ENCODE peak calls at places on chromosomes 12 and 14, in four cellular contexts. One of them, this sample, is unnamed.
A peak's percentile ranks its signal among the peaks of the same experiment; 100 is the strongest.

GRCh38 chr12:88111074-88111652 is 30.7 kb downstream of the CEP290 start:
- DNase-seq in stomach: no peak
- DNase-seq in IMR-90: peak; percentile 56
- DNase-seq in endothelial cell of umbilical vein: peak; percentile 67
- DNase-seq in this sample: peak; percentile 75

GRCh38 chr12:11482955-11483354 is 87.6 kb upstream of the PRB2 start:
- DNase-seq in endothelial cell of umbilical vein: peak; percentile 88
- DNase-seq in IMR-90: peak; percentile 37
- DNase-seq in stomach: no peak
- DNase-seq in this sample: peak; percentile 3

GRCh38 chr14:51828017-51828797 is 32.2 kb upstream of the GNG2 start:
- DNase-seq in stomach: peak; percentile 34
- DNase-seq in endothelial cell of umbilical vein: no peak
- DNase-seq in IMR-90: peak; percentile 62
- DNase-seq in this sample: no peak

GRCh38 chr12:106084048-106084671 is 54.6 kb downstream of the NUAK1 start:
- DNase-seq in stomach: no peak
- DNase-seq in IMR-90: peak; percentile 88
- DNase-seq in endothelial cell of umbilical vein: no peak
- DNase-seq in this sample: peak; percentile 82

GRCh38 chr12:107242189-107242588 is 148.8 kb upstream of the CRY1 start:
- DNase-seq in stomach: no peak
- DNase-seq in endothelial cell of umbilical vein: peak; percentile 11
- DNase-seq in IMR-90: peak; percentile 20
- DNase-seq in this sample: no peak

GRCh38 chr14:22594156-22594716 is 3.9 kb upstream of the ABHD4 start:
- DNase-seq in IMR-90: peak; percentile 62
- DNase-seq in stomach: no peak
- DNase-seq in endothelial cell of umbilical vein: no peak
- DNase-seq in this sample: no peak

GRCh38 chr12:8057839-8058238 is 8.3 kb downstream of the C3AR1 start:
- DNase-seq in IMR-90: peak; percentile 67
- DNase-seq in stomach: no peak
- DNase-seq in endothelial cell of umbilical vein: no peak
- DNase-seq in this sample: peak; percentile 66

GRCh38 chr12:54497883-54498282 is 331 bp downstream of the NCKAP1L start:
- DNase-seq in endothelial cell of umbilical vein: no peak
- DNase-seq in stomach: no peak
- DNase-seq in IMR-90: no peak
- DNase-seq in this sample: no peak

GRCh38 chr12:75641031-75641780 is 129.8 kb upstream of the KRR1 start:
- DNase-seq in stomach: no peak
- DNase-seq in endothelial cell of umbilical vein: no peak
- DNase-seq in IMR-90: peak; percentile 80
- DNase-seq in this sample: peak; percentile 94

GRCh38 chr14:99644723-99645544 is at the start of gene HHIPL1:
- DNase-seq in IMR-90: peak; percentile 17
- DNase-seq in stomach: no peak
- DNase-seq in endothelial cell of umbilical vein: peak; percentile 13
- DNase-seq in this sample: peak; percentile 49

GRCh38 chr14:101604935-101605767 is 43.9 kb downstream of the DIO3 start:
- DNase-seq in IMR-90: no peak
- DNase-seq in stomach: no peak
- DNase-seq in endothelial cell of umbilical vein: no peak
- DNase-seq in this sample: no peak

GRCh38 chr12:106345739-106346138 is 11.8 kb upstream of the POLR3B start:
- DNase-seq in IMR-90: peak; percentile 40
- DNase-seq in endothelial cell of umbilical vein: peak; percentile 67
- DNase-seq in stomach: peak; percentile 27
- DNase-seq in this sample: peak; percentile 71

GRCh38 chr12:27347779-27348178 is 15.1 kb downstream of the BMAL2 start:
- DNase-seq in endothelial cell of umbilical vein: no peak
- DNase-seq in IMR-90: no peak
- DNase-seq in stomach: no peak
- DNase-seq in this sample: no peak

GRCh38 chr14:91342243-91342760 is 75.3 kb downstream of the CCDC88C start:
- DNase-seq in IMR-90: no peak
- DNase-seq in stomach: no peak
- DNase-seq in endothelial cell of umbilical vein: no peak
- DNase-seq in this sample: no peak

GRCh38 chr12:58668831-58669230 is 251.5 kb downstream of the LRIG3 start:
- DNase-seq in IMR-90: peak; percentile 39
- DNase-seq in stomach: no peak
- DNase-seq in endothelial cell of umbilical vein: no peak
- DNase-seq in this sample: no peak

GRCh38 chr14:100115726-100116125 is 43.7 kb downstream of the DEGS2 start:
- DNase-seq in endothelial cell of umbilical vein: no peak
- DNase-seq in IMR-90: no peak
- DNase-seq in stomach: no peak
- DNase-seq in this sample: no peak

GRCh38 chr12:86929962-86930361 is 673.8 kb upstream of the MGAT4C start:
- DNase-seq in endothelial cell of umbilical vein: no peak
- DNase-seq in stomach: no peak
- DNase-seq in IMR-90: peak; percentile 20
- DNase-seq in this sample: no peak

GRCh38 chr12:91965781-91966180 is 179.9 kb downstream of the BTG1 start:
- DNase-seq in stomach: no peak
- DNase-seq in endothelial cell of umbilical vein: no peak
- DNase-seq in IMR-90: no peak
- DNase-seq in this sample: no peak

GRCh38 chr12:24750263-24750662 is 198.6 kb downstream of the BCAT1 start:
- DNase-seq in endothelial cell of umbilical vein: no peak
- DNase-seq in stomach: no peak
- DNase-seq in IMR-90: no peak
- DNase-seq in this sample: no peak

GRCh38 chr14:100410056-100410565 is 87.0 kb downstream of the SLC25A47 start:
- DNase-seq in endothelial cell of umbilical vein: no peak
- DNase-seq in IMR-90: peak; percentile 67
- DNase-seq in stomach: no peak
- DNase-seq in this sample: peak; percentile 45

GRCh38 chr14:100736269-100737180 is 9.8 kb downstream of the DLK1 start:
- DNase-seq in IMR-90: no peak
- DNase-seq in stomach: no peak
- DNase-seq in endothelial cell of umbilical vein: no peak
- DNase-seq in this sample: no peak

GRCh38 chr14:56949828-56950227 is 139.5 kb upstream of the OTX2 start:
- DNase-seq in IMR-90: no peak
- DNase-seq in stomach: no peak
- DNase-seq in endothelial cell of umbilical vein: peak; percentile 6
- DNase-seq in this sample: peak; percentile 2

GRCh38 chr14:56959869-56960268 is 149.6 kb upstream of the OTX2 start:
- DNase-seq in stomach: no peak
- DNase-seq in endothelial cell of umbilical vein: no peak
- DNase-seq in IMR-90: no peak
- DNase-seq in this sample: no peak

GRCh38 chr14:56952766-56953473 is 142.6 kb upstream of the OTX2 start:
- DNase-seq in endothelial cell of umbilical vein: no peak
- DNase-seq in IMR-90: no peak
- DNase-seq in stomach: no peak
- DNase-seq in this sample: no peak

GRCh38 chr14:56953884-56954283 is 143.6 kb upstream of the OTX2 start:
- DNase-seq in IMR-90: no peak
- DNase-seq in endothelial cell of umbilical vein: peak; percentile 30
- DNase-seq in stomach: no peak
- DNase-seq in this sample: no peak
- TF ChIP-seq CTCF in IMR-90: no peak
- TF ChIP-seq CTCF in endothelial cell of umbilical vein: no peak
- TF ChIP-seq CTCF in stomach: no peak
- TF ChIP-seq CTCF in this sample: no peak

DNA sequence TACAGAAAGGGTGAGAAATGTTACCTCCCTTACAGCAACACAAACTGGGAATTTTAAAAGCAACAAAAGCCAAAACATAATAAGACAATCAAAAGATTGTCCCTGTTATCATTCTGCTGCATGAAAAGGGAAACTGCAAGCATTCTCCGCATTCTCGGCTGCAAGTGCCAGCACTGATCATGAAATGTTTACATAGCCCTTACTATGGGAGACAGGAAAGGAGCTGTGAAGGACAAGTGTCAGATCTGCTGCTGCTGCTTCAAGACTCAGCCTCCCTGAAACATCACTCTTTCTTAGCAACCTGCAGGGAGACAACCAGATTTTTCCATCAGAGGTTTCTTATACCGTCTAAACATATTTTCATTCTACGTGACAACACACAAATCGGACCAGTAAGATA is 20.1 kb downstream of the DENND5B start:
- DNase-seq in IMR-90: peak; percentile 32
- DNase-seq in stomach: no peak
- DNase-seq in endothelial cell of umbilical vein: peak; percentile 58
- DNase-seq in this sample: no peak
- H3K4me3 ChIP-seq in IMR-90: peak overlapping the region; percentile 2
- H3K4me3 ChIP-seq in stomach: no peak overlapping the region
- H3K4me3 ChIP-seq in endothelial cell of umbilical vein: no peak overlapping the region
- H3K4me3 ChIP-seq in this sample: no peak overlapping the region

GRCh38 chr12:5276327-5276880 is 155.5 kb upstream of the NTF3 start:
- DNase-seq in IMR-90: no peak
- DNase-seq in endothelial cell of umbilical vein: no peak
- DNase-seq in stomach: no peak
- DNase-seq in this sample: no peak

GRCh38 chr12:5280091-5280490 is 151.8 kb upstream of the NTF3 start:
- DNase-seq in endothelial cell of umbilical vein: no peak
- DNase-seq in IMR-90: no peak
- DNase-seq in stomach: no peak
- DNase-seq in this sample: no peak
- TF ChIP-seq CTCF in endothelial cell of umbilical vein: no peak
- TF ChIP-seq CTCF in IMR-90: no peak
- TF ChIP-seq CTCF in stomach: no peak
- TF ChIP-seq CTCF in this sample: no peak

GRCh38 chr12:47818701-47819543 is 781 bp downstream of the HDAC7 start:
- DNase-seq in stomach: peak; percentile 49
- DNase-seq in IMR-90: no peak
- DNase-seq in endothelial cell of umbilical vein: peak; percentile 23
- DNase-seq in this sample: peak; percentile 37

GRCh38 chr12:47818382-47818700 is 1.4 kb downstream of the HDAC7 start:
- DNase-seq in endothelial cell of umbilical vein: peak; percentile 69
- DNase-seq in stomach: no peak
- DNase-seq in IMR-90: peak; percentile 43
- DNase-seq in this sample: peak; percentile 36

GRCh38 chr12:47818007-47818376 is 1.7 kb downstream of the HDAC7 start:
- DNase-seq in IMR-90: no peak
- DNase-seq in stomach: no peak
- DNase-seq in endothelial cell of umbilical vein: no peak
- DNase-seq in this sample: no peak

GRCh38 chr12:47816646-47817271 is 2.9 kb downstream of the HDAC7 start:
- DNase-seq in stomach: no peak
- DNase-seq in endothelial cell of umbilical vein: peak; percentile 90
- DNase-seq in IMR-90: no peak
- DNase-seq in this sample: peak; percentile 57

DNA sequence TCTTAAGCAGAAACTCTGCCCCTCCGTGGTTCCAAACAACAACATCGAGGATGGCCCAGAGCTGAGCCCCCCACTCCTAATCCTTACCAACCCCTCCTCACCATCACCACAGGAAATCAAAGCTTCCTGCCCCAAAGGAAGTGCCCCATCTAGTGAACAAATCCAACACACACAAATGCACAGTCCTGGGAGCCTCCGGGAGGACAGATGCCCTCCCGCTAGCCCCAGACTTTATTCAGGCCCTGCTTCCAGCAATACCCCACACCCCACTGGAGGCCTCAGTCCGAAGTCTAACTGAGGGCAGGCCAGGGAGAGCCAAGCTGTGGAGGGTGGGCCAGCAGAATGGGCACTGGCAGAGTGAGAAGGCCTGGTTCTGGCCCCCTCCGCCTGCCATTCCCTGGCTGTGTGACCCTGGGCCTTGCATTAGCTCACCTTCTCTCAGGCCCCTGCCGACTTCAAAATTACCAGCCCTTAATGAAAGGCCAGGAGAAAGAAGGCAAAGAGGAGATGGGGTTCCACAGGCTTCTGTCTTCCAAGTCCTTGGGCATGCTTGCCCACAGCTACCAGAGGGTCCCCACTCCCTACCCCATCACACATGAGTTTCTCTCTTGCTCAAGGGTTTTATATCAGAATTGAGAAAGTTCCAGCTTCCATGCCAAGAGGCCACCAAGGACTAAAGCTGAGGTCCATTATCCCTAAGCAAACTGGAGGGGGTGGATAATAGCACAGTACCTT is 2.3 kb downstream of the HDAC7 start:
- DNase-seq in stomach: no peak
- DNase-seq in IMR-90: no peak
- DNase-seq in endothelial cell of umbilical vein: no peak
- DNase-seq in this sample: no peak
- H3K4me3 ChIP-seq in stomach: peak overlapping the region; percentile 66
- H3K4me3 ChIP-seq in IMR-90: no peak overlapping the region
- H3K4me3 ChIP-seq in endothelial cell of umbilical vein: peak overlapping the region; percentile 79
- H3K4me3 ChIP-seq in this sample: peak overlapping the region; percentile 95

GRCh38 chr12:49974231-49974675 is 1.5 kb downstream of the AQP6 start:
- DNase-seq in stomach: peak; percentile 69
- DNase-seq in endothelial cell of umbilical vein: peak; percentile 47
- DNase-seq in IMR-90: peak; percentile 64
- DNase-seq in this sample: peak; percentile 83
- TF ChIP-seq CTCF in stomach: peak; percentile 43
- TF ChIP-seq CTCF in endothelial cell of umbilical vein: peak; percentile 53
- TF ChIP-seq CTCF in IMR-90: peak; percentile 73
- TF ChIP-seq CTCF in this sample: peak; percentile 79

GRCh38 chr12:89453121-89453520 is 71.5 kb downstream of the GALNT4 start:
- DNase-seq in IMR-90: no peak
- DNase-seq in endothelial cell of umbilical vein: no peak
- DNase-seq in stomach: no peak
- DNase-seq in this sample: no peak
- H3K4me3 ChIP-seq in IMR-90: no peak overlapping the region
- H3K4me3 ChIP-seq in endothelial cell of umbilical vein: no peak overlapping the region
- H3K4me3 ChIP-seq in stomach: no peak overlapping the region
- H3K4me3 ChIP-seq in this sample: no peak overlapping the region

GRCh38 chr14:49303952-49304516 is 282.1 kb downstream of the RPS29 start:
- DNase-seq in endothelial cell of umbilical vein: peak; percentile 13
- DNase-seq in IMR-90: peak; percentile 13
- DNase-seq in stomach: no peak
- DNase-seq in this sample: peak; percentile 56

GRCh38 chr14:49310298-49310697 is 275.9 kb downstream of the RPS29 start:
- DNase-seq in IMR-90: no peak
- DNase-seq in endothelial cell of umbilical vein: no peak
- DNase-seq in stomach: no peak
- DNase-seq in this sample: no peak

DNA sequence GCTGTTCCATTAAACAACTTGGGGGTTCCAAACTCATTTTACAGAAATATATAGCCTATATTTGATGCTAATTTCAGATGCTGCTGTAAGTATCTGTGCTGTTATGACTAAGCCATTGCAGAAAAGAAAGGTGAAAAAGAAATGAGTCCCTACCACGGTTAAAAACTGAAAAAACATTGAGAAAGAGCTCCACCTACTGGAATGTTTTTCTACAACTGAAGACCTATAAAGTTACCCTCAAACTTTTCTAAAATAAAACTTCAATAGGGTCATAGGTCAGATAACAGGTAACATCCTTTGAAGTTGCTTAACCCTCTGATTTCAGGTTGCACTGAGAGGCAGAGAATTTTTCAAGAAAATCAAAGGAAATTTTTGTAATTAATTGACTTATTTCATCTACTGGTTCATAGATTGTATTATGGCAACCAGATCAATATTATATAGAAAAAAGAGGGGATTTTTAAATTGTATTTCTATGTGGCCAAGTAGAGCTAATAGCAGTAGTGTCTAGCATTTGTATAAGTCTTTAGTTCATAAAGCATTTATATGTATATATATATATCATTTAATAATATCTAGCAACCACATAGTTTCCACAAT is 279.9 kb downstream of the RPS29 start:
- DNase-seq in IMR-90: peak; percentile 7
- DNase-seq in stomach: no peak
- DNase-seq in endothelial cell of umbilical vein: peak; percentile 2
- DNase-seq in this sample: peak; percentile 51
- TF ChIP-seq CTCF in IMR-90: peak; percentile 44
- TF ChIP-seq CTCF in stomach: no peak
- TF ChIP-seq CTCF in endothelial cell of umbilical vein: no peak
- TF ChIP-seq CTCF in this sample: peak; percentile 25

This sample was measured in cardiac fibroblast.